ENCODE peak calls at places on chromosomes 3 and 15, in six cellular contexts. One of them, this sample, is unnamed.
A peak's percentile ranks its signal among the peaks of the same experiment; 100 is the strongest.

GRCh38 chr3:195087321-195087720 is 183.6 kb downstream of the XXYLT1 start:
- DNase-seq in AG09319: no peak
- DNase-seq in AG09309: no peak
- DNase-seq in BE2C: no peak
- DNase-seq in HCT116: no peak
- DNase-seq in MM.1S: no peak
- DNase-seq in this sample: no peak

GRCh38 chr15:31267161-31268107 is 59.2 kb upstream of the KLF13 start:
- DNase-seq in AG09319: no peak
- DNase-seq in AG09309: no peak
- DNase-seq in BE2C: no peak
- DNase-seq in HCT116: no peak
- DNase-seq in MM.1S: no peak
- DNase-seq in this sample: no peak

GRCh38 chr3:152943645-152944044 is 108.7 kb downstream of the P2RY1 start:
- DNase-seq in AG09319: no peak
- DNase-seq in AG09309: no peak
- DNase-seq in BE2C: no peak
- DNase-seq in HCT116: peak; percentile 33
- DNase-seq in MM.1S: no peak
- DNase-seq in this sample: no peak

GRCh38 chr15:89575656-89576416 is 567 bp downstream of the TICRR start:
- DNase-seq in AG09319: no peak
- DNase-seq in AG09309: no peak
- DNase-seq in BE2C: peak; percentile 31
- DNase-seq in HCT116: no peak
- DNase-seq in MM.1S: peak; percentile 16
- DNase-seq in this sample: peak; percentile 59

GRCh38 chr15:89143503-89144162 is 55.4 kb downstream of the ABHD2 start:
- DNase-seq in AG09319: peak; percentile 90
- DNase-seq in AG09309: peak; percentile 84
- DNase-seq in BE2C: no peak
- DNase-seq in HCT116: no peak
- DNase-seq in MM.1S: no peak
- DNase-seq in this sample: peak; percentile 32

GRCh38 chr3:111621535-111621934 is 26.4 kb upstream of the ZBED2 start:
- DNase-seq in AG09319: no peak
- DNase-seq in AG09309: no peak
- DNase-seq in BE2C: peak; percentile 78
- DNase-seq in HCT116: peak; percentile 45
- DNase-seq in MM.1S: no peak
- DNase-seq in this sample: peak; percentile 11

GRCh38 chr15:52100807-52101206 is 11.8 kb downstream of the BCL2L10 start:
- DNase-seq in AG09319: peak; percentile 84
- DNase-seq in AG09309: peak; percentile 69
- DNase-seq in BE2C: peak; percentile 57
- DNase-seq in HCT116: peak; percentile 35
- DNase-seq in MM.1S: no peak
- DNase-seq in this sample: peak; percentile 88

GRCh38 chr3:71119171-71119570 is 464.4 kb downstream of the FOXP1 start:
- DNase-seq in AG09319: no peak
- DNase-seq in AG09309: no peak
- DNase-seq in BE2C: no peak
- DNase-seq in HCT116: no peak
- DNase-seq in MM.1S: no peak
- DNase-seq in this sample: no peak

GRCh38 chr15:90211440-90212168 is 10.5 kb downstream of the SEMA4B start:
- DNase-seq in AG09319: no peak
- DNase-seq in AG09309: no peak
- DNase-seq in BE2C: no peak
- DNase-seq in HCT116: peak; percentile 66
- DNase-seq in MM.1S: no peak
- DNase-seq in this sample: no peak

GRCh38 chr3:146421814-146422748 is 47.3 kb downstream of the PLSCR2 start:
- DNase-seq in AG09319: no peak
- DNase-seq in AG09309: peak; percentile 10
- DNase-seq in BE2C: no peak
- DNase-seq in HCT116: no peak
- DNase-seq in MM.1S: no peak
- DNase-seq in this sample: no peak

GRCh38 chr3:123884258-123884831 is at the start of gene MYLK:
- DNase-seq in AG09319: peak; percentile 76
- DNase-seq in AG09309: peak; percentile 83
- DNase-seq in BE2C: peak; percentile 98
- DNase-seq in HCT116: peak; percentile 61
- DNase-seq in MM.1S: peak; percentile 86
- DNase-seq in this sample: peak; percentile 72

GRCh38 chr3:175255698-175256097 is 396.6 kb downstream of the NAALADL2 start:
- DNase-seq in AG09319: no peak
- DNase-seq in AG09309: no peak
- DNase-seq in BE2C: no peak
- DNase-seq in HCT116: no peak
- DNase-seq in MM.1S: no peak
- DNase-seq in this sample: no peak

GRCh38 chr3:9036327-9037112 is 73.2 kb upstream of the RAD18 start:
- DNase-seq in AG09319: peak; percentile 42
- DNase-seq in AG09309: peak; percentile 62
- DNase-seq in BE2C: peak; percentile 8
- DNase-seq in HCT116: no peak
- DNase-seq in MM.1S: no peak
- DNase-seq in this sample: no peak

GRCh38 chr3:54696313-54696712 is 231.5 kb downstream of the LRTM1 start:
- DNase-seq in AG09319: no peak
- DNase-seq in AG09309: no peak
- DNase-seq in BE2C: no peak
- DNase-seq in HCT116: no peak
- DNase-seq in MM.1S: no peak
- DNase-seq in this sample: no peak

GRCh38 chr3:13016083-13016725 is 57.0 kb downstream of the IQSEC1 start:
- DNase-seq in AG09319: no peak
- DNase-seq in AG09309: no peak
- DNase-seq in BE2C: no peak
- DNase-seq in HCT116: no peak
- DNase-seq in MM.1S: peak; percentile 94
- DNase-seq in this sample: peak; percentile 91

GRCh38 chr3:32888739-32889138 is 62.7 kb upstream of the CCR4 start:
- DNase-seq in AG09319: no peak
- DNase-seq in AG09309: no peak
- DNase-seq in BE2C: no peak
- DNase-seq in HCT116: no peak
- DNase-seq in MM.1S: peak; percentile 89
- DNase-seq in this sample: peak; percentile 89

GRCh38 chr15:69794643-69795461 is 302.9 kb downstream of the TLE3 start:
- DNase-seq in AG09319: no peak
- DNase-seq in AG09309: no peak
- DNase-seq in BE2C: no peak
- DNase-seq in HCT116: peak; percentile 4
- DNase-seq in MM.1S: no peak
- DNase-seq in this sample: no peak

GRCh38 chr15:63896336-63897115 is 62.8 kb upstream of the HERC1 start:
- DNase-seq in AG09319: peak; percentile 45
- DNase-seq in AG09309: peak; percentile 18
- DNase-seq in BE2C: no peak
- DNase-seq in HCT116: no peak
- DNase-seq in MM.1S: peak; percentile 87
- DNase-seq in this sample: peak; percentile 97

GRCh38 chr3:151437906-151438305 is 23.0 kb downstream of the IGSF10 start:
- DNase-seq in AG09319: no peak
- DNase-seq in AG09309: no peak
- DNase-seq in BE2C: no peak
- DNase-seq in HCT116: no peak
- DNase-seq in MM.1S: no peak
- DNase-seq in this sample: no peak

DNA sequence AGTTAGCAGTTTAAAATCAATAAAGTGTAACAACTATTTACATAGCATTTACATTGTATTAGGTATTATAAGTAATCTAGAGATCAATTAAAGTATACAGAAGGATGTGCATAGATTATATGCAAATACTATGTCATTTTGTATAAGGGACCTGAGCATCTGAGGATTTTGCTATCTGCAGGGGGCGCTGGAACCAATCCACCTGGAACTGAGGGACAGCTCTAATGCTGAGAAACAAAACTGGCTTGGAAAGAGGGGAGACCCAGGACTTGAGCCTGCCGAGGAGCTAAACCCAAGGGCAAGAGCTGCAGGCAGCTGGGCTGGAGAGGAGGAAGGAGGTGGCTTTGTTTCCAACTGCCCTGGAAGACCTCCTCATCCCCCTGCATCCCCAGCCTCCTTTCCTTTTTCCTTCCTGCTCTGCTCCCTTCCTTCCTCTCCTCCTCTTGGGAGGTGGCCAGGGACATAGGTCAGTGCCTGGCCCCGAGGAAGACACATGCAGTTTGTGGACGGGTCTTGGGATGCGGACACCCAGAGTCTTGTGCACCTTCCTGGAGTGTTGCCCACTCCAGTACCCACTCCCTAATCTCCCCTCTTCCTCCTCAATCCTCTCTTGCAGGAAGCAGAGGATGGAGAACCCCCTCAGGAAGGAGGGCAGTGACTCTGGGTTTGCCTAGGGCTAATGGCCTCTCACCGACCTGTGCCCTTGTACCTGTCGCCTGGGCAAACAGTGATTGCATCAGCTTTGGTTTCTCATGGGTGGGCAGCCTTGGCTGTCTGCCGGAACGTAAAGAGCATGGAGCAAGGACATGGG is 826 bp upstream of the RTP3 start:
- DNase-seq in AG09319: no peak
- DNase-seq in AG09309: no peak
- DNase-seq in BE2C: peak; percentile 13
- DNase-seq in HCT116: no peak
- DNase-seq in MM.1S: peak; percentile 47
- DNase-seq in this sample: peak; percentile 57
- TF ChIP-seq CTCF in AG09319: peak; percentile 27
- TF ChIP-seq CTCF in AG09309: peak; percentile 39
- TF ChIP-seq CTCF in BE2C: peak; percentile 36
- TF ChIP-seq CTCF in HCT116: peak; percentile 62
- TF ChIP-seq CTCF in MM.1S: peak; percentile 68
- TF ChIP-seq CTCF in this sample: peak; percentile 45

DNA sequence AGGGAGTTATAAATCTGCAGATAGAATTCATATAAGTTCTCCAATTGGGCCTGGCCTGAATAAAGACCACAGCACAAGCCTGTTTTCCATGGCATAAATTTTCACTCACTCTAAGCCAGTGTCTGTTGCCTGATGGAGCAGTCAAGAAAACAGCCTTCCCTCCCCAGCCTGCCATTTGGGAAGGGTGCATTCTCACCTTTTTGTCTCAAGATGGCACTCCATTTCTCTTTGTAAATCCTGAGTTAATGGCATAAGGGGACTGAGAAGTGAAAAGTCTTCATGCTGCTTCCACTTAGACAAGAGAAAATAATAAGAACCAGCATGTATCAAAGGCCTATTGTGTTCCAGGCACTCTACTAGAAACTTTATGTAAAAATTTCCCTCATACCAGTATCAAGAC is 115.6 kb upstream of the MANF start:
- DNase-seq in AG09319: no peak
- DNase-seq in AG09309: peak; percentile 1
- DNase-seq in BE2C: no peak
- DNase-seq in HCT116: no peak
- DNase-seq in MM.1S: no peak
- DNase-seq in this sample: no peak
- TF ChIP-seq CTCF in AG09319: peak; percentile 22
- TF ChIP-seq CTCF in AG09309: peak; percentile 35
- TF ChIP-seq CTCF in BE2C: no peak
- TF ChIP-seq CTCF in HCT116: peak; percentile 35
- TF ChIP-seq CTCF in MM.1S: peak; percentile 19
- TF ChIP-seq CTCF in this sample: no peak

GRCh38 chr3:185988080-185988815 is 50.4 kb upstream of the TRA2B start:
- DNase-seq in AG09319: no peak
- DNase-seq in AG09309: no peak
- DNase-seq in BE2C: peak; percentile 10
- DNase-seq in HCT116: no peak
- DNase-seq in MM.1S: no peak
- DNase-seq in this sample: peak; percentile 29
- TF ChIP-seq CTCF in AG09319: no peak
- TF ChIP-seq CTCF in AG09309: no peak
- TF ChIP-seq CTCF in BE2C: peak; percentile 18
- TF ChIP-seq CTCF in HCT116: peak; percentile 31
- TF ChIP-seq CTCF in MM.1S: no peak
- TF ChIP-seq CTCF in this sample: no peak

GRCh38 chr3:141050913-141051632 is at the start of gene SPSB4:
- DNase-seq in AG09319: no peak
- DNase-seq in AG09309: no peak
- DNase-seq in BE2C: peak; percentile 95
- DNase-seq in HCT116: peak; percentile 28
- DNase-seq in MM.1S: no peak
- DNase-seq in this sample: no peak
- TF ChIP-seq CTCF in AG09319: no peak
- TF ChIP-seq CTCF in AG09309: no peak
- TF ChIP-seq CTCF in BE2C: peak; percentile 45
- TF ChIP-seq CTCF in HCT116: no peak
- TF ChIP-seq CTCF in MM.1S: no peak
- TF ChIP-seq CTCF in this sample: no peak